ENCODE peak calls at places on chromosome X, in four cellular contexts. V is A549, P is K562, B is HepG2. K is an unnamed sample.

GRCh38 chrX:29746326-29746725 is 469.0 kb upstream of the MAGEB2 start:
- DNase-seq in V (no peak), B (no peak), P (no peak), K (no peak)

GRCh38 chrX:1911401-1912131 is 296.7 kb downstream of the ASMT start:
- DNase-seq in P (no peak), V (no peak), B (no peak), K (no peak)

GRCh38 chrX:30898886-30899285 is 9.8 kb upstream of the TAB3 start:
- DNase-seq in B (peak), P (no peak), V (no peak), K (no peak)

GRCh38 chrX:124771292-124771691 is 424.9 kb downstream of the SH2D1A start:
- DNase-seq in B (no peak), P (no peak), V (no peak), K (no peak)

GRCh38 chrX:16160729-16161128 is 6.6 kb upstream of the MAGEB17 start:
- DNase-seq in P (no peak), V (peak), B (peak), K (no peak)

GRCh38 chrX:9804444-9804843 is 18.2 kb downstream of the SHROOM2 start:
- DNase-seq in B (no peak), V (no peak), P (no peak), K (no peak)

GRCh38 chrX:110836982-110837381 is 41.4 kb upstream of the CHRDL1 start:
- DNase-seq in V (no peak), P (no peak), B (no peak), K (peak)

GRCh38 chrX:155086202-155086840 is 15.0 kb downstream of the BRCC3 start:
- DNase-seq in B (peak), P (peak), V (peak), K (peak)

GRCh38 chrX:136589966-136590365 is 58.0 kb downstream of the VGLL1 start:
- DNase-seq in P (no peak), B (no peak), V (no peak), K (no peak)

GRCh38 chrX:21725498-21725897 is 32.4 kb downstream of the SMPX start:
- DNase-seq in P (peak), V (peak), B (peak), K (no peak)

GRCh38 chrX:115970718-115971117 is 199.8 kb upstream of the AGTR2 start:
- DNase-seq in V (no peak), B (no peak), P (no peak), K (no peak)

GRCh38 chrX:110044531-110045249 is 41.8 kb downstream of the TMEM164 start:
- DNase-seq in V (no peak), P (no peak), B (no peak), K (no peak)

GRCh38 chrX:46381630-46382029 is 163.6 kb downstream of the ZNF674 start:
- DNase-seq in P (peak), V (no peak), B (peak), K (peak)

GRCh38 chrX:78106651-78106986 is 2.6 kb downstream of the PGK1 start:
- DNase-seq in V (no peak), B (no peak), P (no peak), K (no peak)

GRCh38 chrX:151745651-151746050 is 11.1 kb downstream of the CNGA2 start:
- DNase-seq in B (no peak), P (no peak), V (no peak), K (no peak)

GRCh38 chrX:103052625-103053024 is 11.3 kb downstream of the BEX1 start:
- DNase-seq in P (no peak), B (peak), V (no peak), K (no peak)

GRCh38 chrX:134732676-134733075 is 74.4 kb upstream of the PLAC1 start:
- DNase-seq in V (no peak), P (no peak), B (no peak), K (no peak)

GRCh38 chrX:8688776-8689175 is 43.2 kb downstream of the ANOS1 start:
- DNase-seq in B (no peak), V (no peak), P (no peak), K (peak)

GRCh38 chrX:129843209-129843458 is 552 bp downstream of the ZDHHC9 start:
- DNase-seq in V (no peak), B (no peak), P (no peak), K (no peak)

GRCh38 chrX:129840334-129840733 is 3.4 kb downstream of the ZDHHC9 start:
- DNase-seq in V (no peak), B (peak), P (no peak), K (no peak)

GRCh38 chrX:129845616-129846190 is 2.0 kb upstream of the ZDHHC9 start:
- DNase-seq in B (no peak), P (no peak), V (no peak), K (no peak)

GRCh38 chrX:129843459-129844306 is at the start of gene ZDHHC9:
- DNase-seq in P (peak), V (peak), B (peak), K (peak)

GRCh38 chrX:129842510-129843208 is 1.0 kb downstream of the ZDHHC9 start:
- DNase-seq in V (no peak), B (peak), P (peak), K (peak)
- TF ChIP-seq MAX in V (no peak), B (peak), P (no peak), K (no peak)

GRCh38 chrX:39253551-39253950 is 452.3 kb downstream of the MID1IP1 start:
- DNase-seq in P (no peak), B (no peak), V (no peak), K (no peak)

GRCh38 chrX:39260965-39261364 is 459.7 kb downstream of the MID1IP1 start:
- DNase-seq in V (no peak), P (no peak), B (no peak), K (no peak)

GRCh38 chrX:39261446-39262147 is 460.3 kb downstream of the MID1IP1 start:
- DNase-seq in P (peak), B (peak), V (peak), K (no peak)

GRCh38 chrX:39262641-39263040 is 461.4 kb downstream of the MID1IP1 start:
- DNase-seq in P (no peak), V (no peak), B (no peak), K (no peak)

DNA sequence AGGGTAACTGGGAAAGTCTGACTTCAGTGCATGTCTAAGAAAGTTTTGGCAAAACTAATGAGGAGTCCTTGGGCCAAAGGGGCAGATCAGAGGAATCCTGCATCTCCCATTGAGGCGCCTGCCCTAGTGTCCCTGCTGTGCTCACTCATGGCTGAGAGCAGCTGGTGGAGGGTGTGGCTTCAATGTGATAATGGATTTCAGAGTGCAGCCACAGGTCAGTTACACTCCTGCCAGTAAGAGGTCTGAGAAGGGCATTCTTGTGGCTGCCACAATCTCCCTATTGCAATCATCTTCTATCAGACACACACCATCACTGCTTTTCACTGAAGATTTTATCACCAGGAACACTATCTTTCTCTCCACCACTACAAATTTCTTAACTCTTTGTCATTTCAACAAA is 457.1 kb downstream of the MID1IP1 start:
- DNase-seq in P (peak), V (no peak), B (no peak), K (no peak)
- TF ChIP-seq NR3C1 in P (no peak), V (no peak), B (no peak), K (no peak)

GRCh38 chrX:65035451-65035779 is 59.2 kb upstream of the ZC4H2 start:
- DNase-seq in V (no peak), P (peak), B (no peak), K (peak)
- TF ChIP-seq MAX in V (no peak), P (no peak), B (no peak), K (no peak)

GRCh38 chrX:53184836-53185235 is 40.2 kb downstream of the KDM5C start:
- DNase-seq in B (no peak), P (no peak), V (no peak), K (no peak)

GRCh38 chrX:53193093-53193492 is 31.9 kb downstream of the KDM5C start:
- DNase-seq in P (no peak), V (no peak), B (no peak), K (no peak)

GRCh38 chrX:53186363-53186762 is 38.6 kb downstream of the KDM5C start:
- DNase-seq in P (no peak), B (no peak), V (no peak), K (no peak)

GRCh38 chrX:53190363-53190960 is 34.5 kb downstream of the KDM5C start:
- DNase-seq in B (no peak), V (no peak), P (peak), K (peak)

DNA sequence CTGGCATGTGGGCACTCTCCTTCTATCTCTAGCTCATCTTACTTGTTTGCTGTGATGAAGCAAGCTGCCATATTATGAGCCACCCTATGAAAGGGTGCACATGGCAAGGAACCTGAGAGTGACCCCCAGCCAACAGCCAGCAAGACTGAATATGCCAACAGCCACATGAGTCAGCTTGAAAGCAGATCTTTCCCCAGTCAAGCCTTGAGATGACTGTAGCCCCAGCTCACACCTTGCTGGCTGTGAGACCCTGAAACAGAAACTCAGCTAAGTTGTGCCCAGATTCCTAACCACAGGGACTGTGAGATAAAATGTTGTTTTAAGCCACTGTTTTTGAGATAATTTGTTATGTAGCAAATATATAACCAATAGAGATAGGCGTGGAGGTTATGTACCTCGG is 36.2 kb downstream of the KDM5C start:
- DNase-seq in V (no peak), B (no peak), P (no peak), K (no peak)
- TF ChIP-seq NR3C1 in V (no peak), B (no peak), P (no peak), K (no peak)

GRCh38 chrX:129618997-129619396 is 35.8 kb downstream of the APLN start:
- DNase-seq in P (no peak), B (no peak), V (no peak), K (no peak)

GRCh38 chrX:129617420-129617819 is 37.3 kb downstream of the APLN start:
- DNase-seq in P (no peak), V (no peak), B (peak), K (no peak)

GRCh38 chrX:129626026-129626425 is 28.7 kb downstream of the APLN start:
- DNase-seq in P (no peak), B (no peak), V (no peak), K (no peak)

GRCh38 chrX:129622757-129623301 is 31.9 kb downstream of the APLN start:
- DNase-seq in V (no peak), B (no peak), P (no peak), K (peak)
- TF ChIP-seq MAX in V (no peak), B (no peak), P (no peak), K (no peak)

DNA sequence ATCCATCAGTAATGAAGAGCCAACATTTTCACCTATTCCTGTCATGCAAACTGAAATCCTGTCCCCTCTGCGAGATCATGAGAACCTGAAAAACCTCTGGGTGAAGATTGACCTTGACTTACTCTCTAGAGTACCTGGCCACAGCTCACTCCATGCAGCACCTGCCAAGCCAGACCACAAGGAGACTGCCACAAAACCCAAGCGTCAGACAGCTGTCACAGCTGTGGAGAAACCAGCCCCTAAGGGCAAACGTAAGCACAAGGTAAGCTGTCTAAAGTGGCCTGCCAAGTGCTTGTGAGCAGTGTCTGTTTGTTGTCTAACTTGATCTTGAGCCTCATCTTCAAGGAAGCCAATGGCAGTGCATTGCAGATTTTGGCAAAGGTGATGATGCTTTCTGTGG is 455.9 kb downstream of the AFF2 start:
- DNase-seq in V (no peak), P (no peak), B (no peak), K (no peak)
- TF ChIP-seq NR3C1 in V (no peak), P (no peak), B (no peak), K (no peak)